ENCODE peak calls at places on chromosomes 11 and 22, in eight cellular contexts. One of them, this sample, is unnamed.
A peak's percentile ranks its signal among the peaks of the same experiment; 100 is the strongest.

GRCh38 chr22:45832180-45832579 is 144.8 kb downstream of the WNT7B start:
- DNase-seq in GM23338: peak; percentile 67
- DNase-seq in hepatocyte: no peak
- DNase-seq in SK-N-SH: no peak
- DNase-seq in MM.1S: no peak
- DNase-seq in GM23248: no peak
- DNase-seq in PC-3: no peak
- DNase-seq in HCT116: no peak
- DNase-seq in this sample: no peak

GRCh38 chr11:44288133-44288526 is 21.8 kb downstream of the ALX4 start:
- DNase-seq in GM23338: no peak
- DNase-seq in hepatocyte: no peak
- DNase-seq in SK-N-SH: no peak
- DNase-seq in MM.1S: no peak
- DNase-seq in GM23248: no peak
- DNase-seq in PC-3: no peak
- DNase-seq in HCT116: no peak
- DNase-seq in this sample: no peak

GRCh38 chr11:70742553-70743291 is 344.4 kb downstream of the CTTN start:
- DNase-seq in GM23338: peak; percentile 90
- DNase-seq in hepatocyte: peak; percentile 84
- DNase-seq in SK-N-SH: peak; percentile 82
- DNase-seq in MM.1S: no peak
- DNase-seq in GM23248: no peak
- DNase-seq in PC-3: no peak
- DNase-seq in HCT116: no peak
- DNase-seq in this sample: no peak

GRCh38 chr11:44931466-44931865 is 19.2 kb downstream of the TP53I11 start:
- DNase-seq in GM23338: no peak
- DNase-seq in hepatocyte: no peak
- DNase-seq in SK-N-SH: no peak
- DNase-seq in MM.1S: no peak
- DNase-seq in GM23248: no peak
- DNase-seq in PC-3: peak; percentile 10
- DNase-seq in HCT116: no peak
- DNase-seq in this sample: no peak

GRCh38 chr22:37484115-37485005 is 1.8 kb downstream of the MFNG start:
- DNase-seq in GM23338: no peak
- DNase-seq in hepatocyte: no peak
- DNase-seq in SK-N-SH: no peak
- DNase-seq in MM.1S: peak; percentile 86
- DNase-seq in GM23248: no peak
- DNase-seq in PC-3: no peak
- DNase-seq in HCT116: no peak
- DNase-seq in this sample: peak; percentile 93

GRCh38 chr22:49010086-49010863 is 817.4 kb downstream of the BRD1 start:
- DNase-seq in GM23338: no peak
- DNase-seq in hepatocyte: no peak
- DNase-seq in SK-N-SH: peak; percentile 17
- DNase-seq in MM.1S: no peak
- DNase-seq in GM23248: no peak
- DNase-seq in PC-3: no peak
- DNase-seq in HCT116: no peak
- DNase-seq in this sample: no peak

GRCh38 chr11:44627911-44628729 is 62.7 kb downstream of the CD82 start:
- DNase-seq in GM23338: no peak
- DNase-seq in hepatocyte: peak; percentile 79
- DNase-seq in SK-N-SH: peak; percentile 92
- DNase-seq in MM.1S: no peak
- DNase-seq in GM23248: peak; percentile 50
- DNase-seq in PC-3: no peak
- DNase-seq in HCT116: no peak
- DNase-seq in this sample: no peak

GRCh38 chr11:22276535-22276934 is 61.6 kb upstream of the SLC17A6 start:
- DNase-seq in GM23338: no peak
- DNase-seq in hepatocyte: peak; percentile 4
- DNase-seq in SK-N-SH: no peak
- DNase-seq in MM.1S: no peak
- DNase-seq in GM23248: no peak
- DNase-seq in PC-3: no peak
- DNase-seq in HCT116: no peak
- DNase-seq in this sample: no peak

GRCh38 chr22:37345863-37346514 is 63.7 kb downstream of the CYTH4 start:
- DNase-seq in GM23338: no peak
- DNase-seq in hepatocyte: peak; percentile 41
- DNase-seq in SK-N-SH: peak; percentile 76
- DNase-seq in MM.1S: no peak
- DNase-seq in GM23248: peak; percentile 87
- DNase-seq in PC-3: peak; percentile 0
- DNase-seq in HCT116: no peak
- DNase-seq in this sample: no peak

GRCh38 chr11:60982184-60982583 is 10.7 kb downstream of the CD6 start:
- DNase-seq in GM23338: no peak
- DNase-seq in hepatocyte: no peak
- DNase-seq in SK-N-SH: no peak
- DNase-seq in MM.1S: no peak
- DNase-seq in GM23248: no peak
- DNase-seq in PC-3: no peak
- DNase-seq in HCT116: no peak
- DNase-seq in this sample: no peak

GRCh38 chr11:17476317-17477083 is at the start of gene ABCC8:
- DNase-seq in GM23338: peak; percentile 71
- DNase-seq in hepatocyte: peak; percentile 30
- DNase-seq in SK-N-SH: peak; percentile 83
- DNase-seq in MM.1S: no peak
- DNase-seq in GM23248: no peak
- DNase-seq in PC-3: no peak
- DNase-seq in HCT116: no peak
- DNase-seq in this sample: no peak

GRCh38 chr11:68354181-68354872 is 41.9 kb downstream of the LRP5 start:
- DNase-seq in GM23338: peak; percentile 46
- DNase-seq in hepatocyte: peak; percentile 72
- DNase-seq in SK-N-SH: no peak
- DNase-seq in MM.1S: no peak
- DNase-seq in GM23248: peak; percentile 97
- DNase-seq in PC-3: peak; percentile 98
- DNase-seq in HCT116: peak; percentile 80
- DNase-seq in this sample: no peak

GRCh38 chr11:60985991-60986915 is 14.8 kb downstream of the CD6 start:
- DNase-seq in GM23338: no peak
- DNase-seq in hepatocyte: no peak
- DNase-seq in SK-N-SH: no peak
- DNase-seq in MM.1S: peak; percentile 53
- DNase-seq in GM23248: peak; percentile 58
- DNase-seq in PC-3: peak; percentile 87
- DNase-seq in HCT116: no peak
- DNase-seq in this sample: peak; percentile 18

GRCh38 chr22:39514373-39514973 is 5.9 kb upstream of the ATF4 start:
- DNase-seq in GM23338: peak; percentile 81
- DNase-seq in hepatocyte: peak; percentile 62
- DNase-seq in SK-N-SH: peak; percentile 47
- DNase-seq in MM.1S: no peak
- DNase-seq in GM23248: peak; percentile 63
- DNase-seq in PC-3: peak; percentile 50
- DNase-seq in HCT116: no peak
- DNase-seq in this sample: peak; percentile 40

GRCh38 chr22:20852076-20852475 is 6.5 kb downstream of the PI4KA start:
- DNase-seq in GM23338: no peak
- DNase-seq in hepatocyte: no peak
- DNase-seq in SK-N-SH: no peak
- DNase-seq in MM.1S: no peak
- DNase-seq in GM23248: no peak
- DNase-seq in PC-3: no peak
- DNase-seq in HCT116: no peak
- DNase-seq in this sample: peak; percentile 9

GRCh38 chr11:63874511-63874910 is 35.6 kb downstream of the MARK2 start:
- DNase-seq in GM23338: no peak
- DNase-seq in hepatocyte: peak; percentile 29
- DNase-seq in SK-N-SH: no peak
- DNase-seq in MM.1S: no peak
- DNase-seq in GM23248: no peak
- DNase-seq in PC-3: no peak
- DNase-seq in HCT116: no peak
- DNase-seq in this sample: no peak

DNA sequence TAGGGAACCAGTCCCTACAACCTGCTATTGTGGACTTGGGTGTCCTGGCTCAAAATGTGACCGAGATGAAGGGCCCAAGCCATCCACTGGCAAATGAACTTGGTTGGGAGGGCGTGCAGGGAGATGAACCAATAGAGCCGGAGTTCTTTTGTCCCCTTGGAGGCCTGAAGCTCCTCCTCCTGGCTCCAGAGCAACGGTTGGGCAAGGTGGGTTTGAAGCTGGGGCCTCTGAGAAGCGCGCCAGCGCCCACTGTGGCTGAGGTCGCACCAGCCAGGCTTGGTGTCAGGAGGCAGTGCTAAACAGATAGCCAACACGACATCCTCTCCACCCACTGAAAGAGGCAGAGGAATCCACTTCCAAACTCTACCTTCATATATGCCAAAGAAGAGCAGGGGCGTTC is 36.0 kb upstream of the PACSIN2 start:
- DNase-seq in GM23338: peak; percentile 85
- DNase-seq in hepatocyte: no peak
- DNase-seq in SK-N-SH: no peak
- DNase-seq in MM.1S: no peak
- DNase-seq in GM23248: no peak
- DNase-seq in PC-3: no peak
- DNase-seq in HCT116: no peak
- DNase-seq in this sample: no peak
- TF ChIP-seq EZH2phosphoT487 in GM23338: no peak
- TF ChIP-seq EZH2phosphoT487 in hepatocyte: no peak
- TF ChIP-seq EZH2phosphoT487 in SK-N-SH: no peak
- TF ChIP-seq EZH2phosphoT487 in MM.1S: no peak
- TF ChIP-seq EZH2phosphoT487 in GM23248: no peak
- TF ChIP-seq EZH2phosphoT487 in PC-3: no peak
- TF ChIP-seq EZH2phosphoT487 in HCT116: no peak
- TF ChIP-seq EZH2phosphoT487 in this sample: no peak

GRCh38 chr22:17436981-17437410 is 67.7 kb downstream of the CECR2 start:
- DNase-seq in GM23338: peak; percentile 69
- DNase-seq in hepatocyte: peak; percentile 7
- DNase-seq in SK-N-SH: no peak
- DNase-seq in MM.1S: no peak
- DNase-seq in GM23248: no peak
- DNase-seq in PC-3: no peak
- DNase-seq in HCT116: no peak
- DNase-seq in this sample: no peak
- H3K4me3 ChIP-seq in GM23338: peak overlapping the region; percentile 44
- H3K4me3 ChIP-seq in hepatocyte: no peak overlapping the region
- H3K4me3 ChIP-seq in SK-N-SH: no peak overlapping the region
- H3K4me3 ChIP-seq in MM.1S: peak overlapping the region; percentile 7
- H3K4me3 ChIP-seq in GM23248: no peak overlapping the region
- H3K4me3 ChIP-seq in PC-3: no peak overlapping the region
- H3K4me3 ChIP-seq in HCT116: no peak overlapping the region
- H3K4me3 ChIP-seq in this sample: no peak overlapping the region

GRCh38 chr11:65560555-65561418 is 2.6 kb upstream of the LTBP3 start:
- DNase-seq in GM23338: peak; percentile 83
- DNase-seq in hepatocyte: peak; percentile 69
- DNase-seq in SK-N-SH: peak; percentile 84
- DNase-seq in MM.1S: no peak
- DNase-seq in GM23248: peak; percentile 76
- DNase-seq in PC-3: peak; percentile 56
- DNase-seq in HCT116: no peak
- DNase-seq in this sample: no peak
- H2AFZ ChIP-seq in GM23338: peak overlapping the region; percentile 80
- H2AFZ ChIP-seq in hepatocyte: no peak overlapping the region
- H2AFZ ChIP-seq in SK-N-SH: peak overlapping the region; percentile 71
- H2AFZ ChIP-seq in MM.1S: no peak overlapping the region
- H2AFZ ChIP-seq in GM23248: peak overlapping the region; percentile 17
- H2AFZ ChIP-seq in PC-3: peak overlapping the region; percentile 20
- H2AFZ ChIP-seq in HCT116: no peak overlapping the region
- H2AFZ ChIP-seq in this sample: no peak overlapping the region

GRCh38 chr22:18970180-18970947 is 34.3 kb upstream of the PRODH start:
- DNase-seq in GM23338: peak; percentile 86
- DNase-seq in hepatocyte: peak; percentile 53
- DNase-seq in SK-N-SH: peak; percentile 85
- DNase-seq in MM.1S: no peak
- DNase-seq in GM23248: peak; percentile 47
- DNase-seq in PC-3: no peak
- DNase-seq in HCT116: no peak
- DNase-seq in this sample: no peak
- TF ChIP-seq EZH2phosphoT487 in GM23338: no peak
- TF ChIP-seq EZH2phosphoT487 in hepatocyte: no peak
- TF ChIP-seq EZH2phosphoT487 in SK-N-SH: no peak
- TF ChIP-seq EZH2phosphoT487 in MM.1S: no peak
- TF ChIP-seq EZH2phosphoT487 in GM23248: no peak
- TF ChIP-seq EZH2phosphoT487 in PC-3: no peak
- TF ChIP-seq EZH2phosphoT487 in HCT116: no peak
- TF ChIP-seq EZH2phosphoT487 in this sample: no peak

GRCh38 chr11:101913631-101914030 is 1.2 kb upstream of the CEP126 start:
- DNase-seq in GM23338: no peak
- DNase-seq in hepatocyte: no peak
- DNase-seq in SK-N-SH: no peak
- DNase-seq in MM.1S: no peak
- DNase-seq in GM23248: no peak
- DNase-seq in PC-3: no peak
- DNase-seq in HCT116: no peak
- DNase-seq in this sample: no peak
- H3K4me3 ChIP-seq in GM23338: no peak overlapping the region
- H3K4me3 ChIP-seq in hepatocyte: no peak overlapping the region
- H3K4me3 ChIP-seq in SK-N-SH: no peak overlapping the region
- H3K4me3 ChIP-seq in MM.1S: no peak overlapping the region
- H3K4me3 ChIP-seq in GM23248: peak overlapping the region; percentile 86
- H3K4me3 ChIP-seq in PC-3: no peak overlapping the region
- H3K4me3 ChIP-seq in HCT116: no peak overlapping the region
- H3K4me3 ChIP-seq in this sample: no peak overlapping the region

DNA sequence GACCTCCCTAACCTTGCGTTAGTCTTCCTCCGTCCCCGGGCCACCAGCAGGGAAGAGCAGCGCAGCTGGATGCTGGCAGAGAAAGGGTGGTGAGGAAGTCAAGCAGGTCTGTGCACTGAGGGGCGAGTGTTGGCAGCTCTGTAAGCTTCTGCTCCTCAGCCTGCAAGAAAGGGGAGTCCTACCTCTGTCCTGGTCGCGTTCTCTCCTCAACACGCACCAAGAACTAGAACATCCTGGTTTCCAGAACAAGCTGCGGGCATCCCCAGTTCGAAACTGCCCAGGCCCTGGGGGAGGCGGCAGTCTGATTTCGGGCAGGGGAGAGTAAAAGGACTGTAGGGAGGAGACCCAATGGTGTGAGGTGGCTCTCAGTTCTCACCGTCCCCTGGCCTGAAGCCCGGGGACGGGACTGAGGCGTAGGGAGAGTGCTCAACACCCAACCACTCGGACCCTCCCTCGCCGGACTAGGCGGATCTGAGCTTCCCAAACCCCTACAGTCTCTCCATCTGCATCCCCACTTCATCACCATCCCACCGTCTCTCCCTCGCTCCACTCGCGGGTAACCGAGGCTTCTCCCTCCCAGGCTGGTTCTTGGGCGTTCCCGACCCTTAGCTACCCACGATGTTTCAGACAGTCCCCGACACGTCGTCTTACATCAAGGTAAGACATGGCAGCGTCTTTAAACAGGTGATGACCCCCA is 7.7 kb upstream of the FLI1 start:
- DNase-seq in GM23338: peak; percentile 74
- DNase-seq in hepatocyte: no peak
- DNase-seq in SK-N-SH: peak; percentile 49
- DNase-seq in MM.1S: no peak
- DNase-seq in GM23248: no peak
- DNase-seq in PC-3: no peak
- DNase-seq in HCT116: no peak
- DNase-seq in this sample: no peak
- H2AFZ ChIP-seq in GM23338: peak overlapping the region; percentile 81
- H2AFZ ChIP-seq in hepatocyte: no peak overlapping the region
- H2AFZ ChIP-seq in SK-N-SH: peak overlapping the region; percentile 63
- H2AFZ ChIP-seq in MM.1S: peak overlapping the region; percentile 70
- H2AFZ ChIP-seq in GM23248: no peak overlapping the region
- H2AFZ ChIP-seq in PC-3: no peak overlapping the region
- H2AFZ ChIP-seq in HCT116: no peak overlapping the region
- H2AFZ ChIP-seq in this sample: no peak overlapping the region

GRCh38 chr11:6237903-6238302 is 986 bp upstream of the CNGA4 start:
- DNase-seq in GM23338: no peak
- DNase-seq in hepatocyte: no peak
- DNase-seq in SK-N-SH: no peak
- DNase-seq in MM.1S: no peak
- DNase-seq in GM23248: no peak
- DNase-seq in PC-3: no peak
- DNase-seq in HCT116: no peak
- DNase-seq in this sample: no peak
- TF ChIP-seq EZH2phosphoT487 in GM23338: no peak
- TF ChIP-seq EZH2phosphoT487 in hepatocyte: no peak
- TF ChIP-seq EZH2phosphoT487 in SK-N-SH: no peak
- TF ChIP-seq EZH2phosphoT487 in MM.1S: no peak
- TF ChIP-seq EZH2phosphoT487 in GM23248: no peak
- TF ChIP-seq EZH2phosphoT487 in PC-3: no peak
- TF ChIP-seq EZH2phosphoT487 in HCT116: no peak
- TF ChIP-seq EZH2phosphoT487 in this sample: no peak